ENCODE peak calls at places on chromosomes 3 and 15, in six cellular contexts. H is LNCaP clone FGC, T is suprapubic skin, O is dorsolateral prefrontal cortex, C is astrocyte of the spinal cord, R is cardiac fibroblast. Q is an unnamed sample.

GRCh38 chr3:32106929-32107362 is 526 bp downstream of the GPD1L start:
- DNase-seq in T (no peak), H (no peak), O (peak; percentile 46), C (peak; percentile 7), R (peak; percentile 19), Q (no peak)

GRCh38 chr15:73225358-73226015 is 143.3 kb downstream of the HCN4 start:
- DNase-seq in O (no peak), R (no peak), H (no peak), T (no peak), C (no peak), Q (no peak)

GRCh38 chr3:129461022-129461421 is 21.0 kb downstream of the IFT122 start:
- DNase-seq in C (peak; percentile 46), R (peak; percentile 83), T (no peak), O (no peak), H (no peak), Q (no peak)

GRCh38 chr3:172717493-172718088 is 6.7 kb upstream of the NCEH1 start:
- DNase-seq in O (no peak), R (peak; percentile 38), C (no peak), T (no peak), H (no peak), Q (no peak)

GRCh38 chr3:188976407-188976806 is 195.4 kb upstream of the TPRG1 start:
- DNase-seq in O (no peak), C (no peak), H (no peak), T (no peak), R (no peak), Q (no peak)

GRCh38 chr15:37586976-37587375 is 347.5 kb upstream of the TMCO5A start:
- DNase-seq in O (no peak), C (no peak), H (no peak), T (no peak), R (peak; percentile 19), Q (peak; percentile 32)

GRCh38 chr15:78917888-78918287 is 27.0 kb downstream of the CTSH start:
- DNase-seq in H (no peak), O (no peak), T (no peak), C (no peak), R (no peak), Q (no peak)

GRCh38 chr3:72288955-72289707 is 504.2 kb upstream of the PROK2 start:
- DNase-seq in R (peak; percentile 19), T (no peak), C (peak; percentile 78), H (no peak), O (peak; percentile 16), Q (no peak)

GRCh38 chr15:51642696-51643095 is 20.1 kb upstream of the DMXL2 start:
- DNase-seq in O (no peak), T (no peak), C (no peak), R (no peak), H (no peak), Q (no peak)

GRCh38 chr3:157920804-157921203 is 185.4 kb downstream of the SHOX2 start:
- DNase-seq in H (no peak), C (no peak), R (no peak), O (no peak), T (no peak), Q (no peak)

GRCh38 chr15:33874156-33874555 is 94.1 kb upstream of the CHRM5 start:
- DNase-seq in T (no peak), O (no peak), R (no peak), C (no peak), H (no peak), Q (no peak)

GRCh38 chr15:33871911-33872760 is 96.2 kb upstream of the CHRM5 start:
- DNase-seq in R (peak; percentile 40), C (no peak), H (no peak), O (no peak), T (no peak), Q (no peak)

DNA sequence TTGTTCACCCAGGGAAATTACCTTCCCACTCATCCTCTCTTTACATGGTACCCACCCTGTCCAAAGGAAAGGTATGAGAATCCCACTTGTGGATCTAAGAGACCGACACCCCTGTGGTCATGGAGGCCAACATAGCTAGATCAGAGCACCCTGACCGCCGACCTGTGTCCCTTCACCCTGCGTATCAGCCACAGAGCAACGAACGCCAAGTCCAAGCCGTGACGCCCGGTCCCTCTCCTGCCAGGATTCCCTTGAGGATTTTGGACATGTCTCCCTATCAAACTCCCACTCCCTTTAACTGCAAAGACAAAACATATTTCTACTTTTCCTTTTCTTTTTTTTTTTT is 95.6 kb upstream of the CHRM5 start:
- DNase-seq in O (no peak), H (no peak), T (no peak), R (no peak), C (no peak), Q (no peak)
- H3K4me3 ChIP-seq in O (no peak overlapping the region), H (no peak overlapping the region), T (no peak overlapping the region), R (no peak overlapping the region), C (no peak overlapping the region), Q (no peak overlapping the region)

DNA sequence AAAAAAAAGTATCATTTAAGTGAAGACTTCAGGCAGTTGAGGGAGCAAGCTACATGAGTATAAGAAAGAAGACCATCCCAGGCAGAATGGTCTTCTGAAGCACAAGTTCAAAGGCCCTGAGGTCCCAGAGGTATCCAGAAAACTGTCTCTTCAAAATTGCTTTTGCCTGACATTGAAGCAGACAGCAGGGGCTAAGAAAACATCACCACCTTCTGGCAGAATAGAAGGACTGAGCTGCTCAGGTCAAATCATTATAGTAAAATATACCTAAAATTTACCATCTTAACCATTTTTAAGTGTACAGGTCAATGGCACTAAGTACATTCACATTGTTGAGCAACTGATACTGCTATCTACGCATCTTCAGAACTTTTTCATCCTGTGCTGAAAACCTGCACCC is 16.4 kb downstream of the GPR160 start:
- DNase-seq in O (no peak), R (no peak), C (no peak), T (no peak), H (no peak), Q (no peak)
- TF ChIP-seq CTCF in O (no peak), R (peak; percentile 22), C (peak; percentile 29), T (no peak), H (peak; percentile 52), Q (peak; percentile 13)

DNA sequence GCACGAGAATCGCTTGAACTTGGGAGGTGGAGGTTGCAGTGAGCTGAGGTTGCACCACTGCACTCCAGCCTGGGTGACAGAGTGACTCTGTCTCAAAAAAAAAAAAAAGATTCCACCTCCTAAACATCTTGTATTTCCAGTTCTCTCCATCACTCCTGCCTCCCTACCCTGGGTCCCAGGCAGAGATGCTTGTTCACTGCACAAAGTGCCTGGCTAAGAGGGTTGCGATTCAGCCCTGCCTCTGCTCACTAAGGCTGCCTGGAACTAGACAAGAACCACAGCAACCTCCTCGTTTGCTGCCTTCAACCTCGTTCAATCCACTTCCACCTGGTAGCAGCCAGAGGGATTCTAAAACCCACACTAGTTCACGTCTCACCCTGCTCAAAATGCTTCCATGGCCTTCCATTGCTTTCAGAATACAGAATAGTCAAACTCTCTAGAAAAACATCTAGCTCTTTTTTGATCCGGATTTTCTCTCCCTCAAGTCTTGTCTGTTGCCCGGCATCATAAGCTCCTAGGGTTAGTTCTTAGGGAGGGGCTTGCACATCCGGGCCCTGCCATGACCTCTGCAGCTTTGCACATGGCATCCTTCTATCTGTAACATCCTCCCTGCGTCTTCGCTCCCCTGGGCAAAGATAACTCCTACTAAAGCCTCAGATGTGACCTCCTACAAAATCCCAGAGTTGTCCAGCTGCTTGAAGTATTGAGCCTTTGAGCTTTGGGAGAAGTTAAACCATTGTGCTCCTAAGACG is 1.0 kb upstream of the MCM2 start:
- DNase-seq in C (no peak), T (no peak), R (no peak), O (no peak), H (no peak), Q (no peak)
- H3K4me3 ChIP-seq in C (no peak overlapping the region), T (peak overlapping the region; percentile 58), R (no peak overlapping the region), O (peak overlapping the region; percentile 63), H (peak overlapping the region; percentile 75), Q (peak overlapping the region; percentile 81)

GRCh38 chr3:50388021-50388719 is 28.8 kb upstream of the TMEM115 start:
- DNase-seq in R (no peak), T (no peak), C (no peak), O (peak; percentile 72), H (no peak), Q (no peak)
- TF ChIP-seq CTCF in R (peak; percentile 13), T (no peak), C (peak; percentile 49), O (peak; percentile 42), H (peak; percentile 31), Q (peak; percentile 25)

GRCh38 chr3:36446230-36446629 is 65.9 kb downstream of the STAC start:
- DNase-seq in H (no peak), O (no peak), R (peak; percentile 33), T (no peak), C (peak; percentile 36), Q (no peak)

GRCh38 chr3:36447063-36447462 is 66.8 kb downstream of the STAC start:
- DNase-seq in T (no peak), H (no peak), R (no peak), C (no peak), O (no peak), Q (no peak)

GRCh38 chr3:36444909-36445308 is 64.6 kb downstream of the STAC start:
- DNase-seq in H (no peak), T (no peak), C (peak; percentile 41), R (peak; percentile 71), O (no peak), Q (no peak)

GRCh38 chr3:36443042-36443686 is 62.9 kb downstream of the STAC start:
- DNase-seq in C (no peak), H (no peak), R (no peak), T (no peak), O (no peak), Q (no peak)
- H3K4me3 ChIP-seq in C (no peak overlapping the region), H (no peak overlapping the region), R (no peak overlapping the region), T (no peak overlapping the region), O (no peak overlapping the region), Q (no peak overlapping the region)

GRCh38 chr3:98613616-98614015 is 20.2 kb upstream of the CPOX start:
- DNase-seq in O (no peak), H (no peak), T (no peak), C (peak; percentile 31), R (peak; percentile 35), Q (no peak)

GRCh38 chr3:98612996-98613517 is 19.6 kb upstream of the CPOX start:
- DNase-seq in O (no peak), T (no peak), C (no peak), H (no peak), R (peak; percentile 22), Q (no peak)

GRCh38 chr3:98608029-98608428 is 14.6 kb upstream of the CPOX start:
- DNase-seq in T (no peak), C (no peak), R (no peak), O (no peak), H (no peak), Q (no peak)

GRCh38 chr3:98617841-98618240 is 24.4 kb upstream of the CPOX start:
- DNase-seq in T (no peak), H (no peak), C (no peak), R (no peak), O (no peak), Q (no peak)

GRCh38 chr3:98612587-98612986 is 19.2 kb upstream of the CPOX start:
- DNase-seq in H (no peak), C (no peak), R (peak; percentile 16), O (no peak), T (no peak), Q (no peak)
- TF ChIP-seq CTCF in H (peak; percentile 10), C (no peak), R (peak; percentile 15), O (no peak), T (peak; percentile 33), Q (no peak)

DNA sequence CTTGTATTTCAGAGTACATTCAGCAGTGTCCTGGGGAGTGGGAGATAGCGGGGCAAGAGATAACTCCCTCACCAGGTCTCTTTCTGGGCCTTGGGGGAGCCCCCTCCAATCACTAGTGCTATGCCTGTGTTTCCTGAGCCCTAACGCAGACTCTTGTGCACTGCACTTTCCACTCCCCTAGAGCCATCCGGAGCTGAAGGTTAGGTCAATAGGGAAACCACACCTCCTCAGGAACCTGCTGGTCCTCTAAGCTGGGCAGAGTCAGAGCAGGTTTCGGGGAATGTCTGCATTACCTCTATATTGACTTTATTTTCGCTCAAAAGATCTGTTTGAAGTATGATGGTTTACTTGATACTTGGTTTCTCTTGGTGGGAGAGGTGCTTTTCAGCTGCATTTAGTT is 617.0 kb upstream of the ROBO1 start:
- DNase-seq in R (no peak), O (no peak), T (no peak), C (no peak), H (no peak), Q (no peak)
- H3K4me3 ChIP-seq in R (no peak overlapping the region), O (no peak overlapping the region), T (no peak overlapping the region), C (no peak overlapping the region), H (no peak overlapping the region), Q (no peak overlapping the region)

Q was measured in HFF-Myc.